ENCODE peak calls at places on chromosome 9, in four cellular contexts. One of them, this sample, is unnamed.

GRCh38 chr9:98049668-98050067 is 6.9 kb upstream of the NANS start:
- DNase-seq in germinal center: no peak
- DNase-seq in activated naive CD4-positive, alpha-beta T cell: no peak
- DNase-seq in HT-29: no peak
- DNase-seq in this sample: no peak

GRCh38 chr9:38075272-38075671 is 6.2 kb upstream of the SHB start:
- DNase-seq in germinal center: no peak
- DNase-seq in activated naive CD4-positive, alpha-beta T cell: no peak
- DNase-seq in HT-29: no peak
- DNase-seq in this sample: no peak

GRCh38 chr9:1129382-1129781 is 79.2 kb downstream of the DMRT2 start:
- DNase-seq in germinal center: no peak
- DNase-seq in activated naive CD4-positive, alpha-beta T cell: no peak
- DNase-seq in HT-29: no peak
- DNase-seq in this sample: no peak

GRCh38 chr9:136725612-136726011 is 13.2 kb downstream of the DIPK1B start:
- DNase-seq in germinal center: no peak
- DNase-seq in activated naive CD4-positive, alpha-beta T cell: no peak
- DNase-seq in HT-29: no peak
- DNase-seq in this sample: no peak

GRCh38 chr9:112020680-112021596 is 124.3 kb downstream of the UGCG start:
- DNase-seq in germinal center: no peak
- DNase-seq in activated naive CD4-positive, alpha-beta T cell: no peak
- DNase-seq in HT-29: peak; percentile 78
- DNase-seq in this sample: no peak

GRCh38 chr9:120741701-120742100 is 27.4 kb upstream of the MEGF9 start:
- DNase-seq in germinal center: no peak
- DNase-seq in activated naive CD4-positive, alpha-beta T cell: no peak
- DNase-seq in HT-29: no peak
- DNase-seq in this sample: no peak

GRCh38 chr9:71285191-71285656 is 163.8 kb upstream of the TRPM3 start:
- DNase-seq in germinal center: peak; percentile 5
- DNase-seq in activated naive CD4-positive, alpha-beta T cell: no peak
- DNase-seq in HT-29: peak; percentile 82
- DNase-seq in this sample: peak; percentile 55

GRCh38 chr9:100090880-100091279 is 7.9 kb downstream of the ERP44 start:
- DNase-seq in germinal center: no peak
- DNase-seq in activated naive CD4-positive, alpha-beta T cell: no peak
- DNase-seq in HT-29: no peak
- DNase-seq in this sample: no peak

GRCh38 chr9:4555251-4555650 is 65.0 kb downstream of the SLC1A1 start:
- DNase-seq in germinal center: no peak
- DNase-seq in activated naive CD4-positive, alpha-beta T cell: no peak
- DNase-seq in HT-29: no peak
- DNase-seq in this sample: no peak

GRCh38 chr9:115109486-115109885 is 8.5 kb downstream of the TNC start:
- DNase-seq in germinal center: no peak
- DNase-seq in activated naive CD4-positive, alpha-beta T cell: no peak
- DNase-seq in HT-29: no peak
- DNase-seq in this sample: no peak

GRCh38 chr9:35397216-35397698 is 92.7 kb upstream of the RUSC2 start:
- DNase-seq in germinal center: no peak
- DNase-seq in activated naive CD4-positive, alpha-beta T cell: no peak
- DNase-seq in HT-29: no peak
- DNase-seq in this sample: no peak

GRCh38 chr9:33157960-33158359 is 9.2 kb downstream of the B4GALT1 start:
- DNase-seq in germinal center: no peak
- DNase-seq in activated naive CD4-positive, alpha-beta T cell: no peak
- DNase-seq in HT-29: no peak
- DNase-seq in this sample: no peak

GRCh38 chr9:104993291-104993963 is 65.5 kb upstream of the ABCA1 start:
- DNase-seq in germinal center: no peak
- DNase-seq in activated naive CD4-positive, alpha-beta T cell: no peak
- DNase-seq in HT-29: no peak
- DNase-seq in this sample: no peak

GRCh38 chr9:128101231-128101641 is 26.3 kb downstream of the PTGES2 start:
- DNase-seq in germinal center: no peak
- DNase-seq in activated naive CD4-positive, alpha-beta T cell: no peak
- DNase-seq in HT-29: no peak
- DNase-seq in this sample: no peak

GRCh38 chr9:133880851-133881634 is 111.1 kb downstream of the VAV2 start:
- DNase-seq in germinal center: no peak
- DNase-seq in activated naive CD4-positive, alpha-beta T cell: no peak
- DNase-seq in HT-29: no peak
- DNase-seq in this sample: no peak

GRCh38 chr9:134793281-134793680 is 87.3 kb upstream of the FCN2 start:
- DNase-seq in germinal center: no peak
- DNase-seq in activated naive CD4-positive, alpha-beta T cell: no peak
- DNase-seq in HT-29: no peak
- DNase-seq in this sample: no peak

GRCh38 chr9:137674307-137675305 is 55.8 kb downstream of the EHMT1 start:
- DNase-seq in germinal center: no peak
- DNase-seq in activated naive CD4-positive, alpha-beta T cell: no peak
- DNase-seq in HT-29: no peak
- DNase-seq in this sample: no peak

GRCh38 chr9:17942498-17942897 is 363.6 kb downstream of the SH3GL2 start:
- DNase-seq in germinal center: no peak
- DNase-seq in activated naive CD4-positive, alpha-beta T cell: no peak
- DNase-seq in HT-29: no peak
- DNase-seq in this sample: no peak

GRCh38 chr9:112496074-112496722 is 9.6 kb downstream of the KIAA1958 start:
- DNase-seq in germinal center: no peak
- DNase-seq in activated naive CD4-positive, alpha-beta T cell: no peak
- DNase-seq in HT-29: no peak
- DNase-seq in this sample: peak; percentile 78